ENCODE peak calls at places on chromosome 2, in six cellular contexts. D is left ventricle myocardium superior, X is fibroblast of gingiva, F is NCI-H2029, R is H7, Z is endodermal cell. V is an unnamed sample.

GRCh38 chr2:238097201-238097987 is 2.7 kb upstream of the ESPNL start:
- DNase-seq in F (no peak), X (no peak), R (peak), Z (peak), D (no peak), V (no peak)

GRCh38 chr2:126657146-126657635 is 1.2 kb downstream of the GYPC start:
- DNase-seq in X (peak), D (peak), R (peak), F (no peak), Z (peak), V (peak)

GRCh38 chr2:171102802-171103201 is 57.9 kb downstream of the TLK1 start:
- DNase-seq in X (no peak), F (peak), Z (no peak), D (no peak), R (no peak), V (no peak)

GRCh38 chr2:68251855-68252406 is 401 bp downstream of the PPP3R1 start:
- DNase-seq in Z (peak), R (peak), D (peak), F (peak), X (no peak), V (no peak)

GRCh38 chr2:217248312-217248935 is 388.6 kb upstream of the TNP1 start:
- DNase-seq in X (peak), F (peak), Z (peak), R (peak), D (peak), V (peak)

GRCh38 chr2:199310654-199311275 is 147.0 kb downstream of the SATB2 start:
- DNase-seq in F (peak), Z (no peak), X (no peak), R (no peak), D (no peak), V (no peak)

GRCh38 chr2:73832905-73833304 is 4.1 kb downstream of the STAMBP start:
- DNase-seq in X (peak), F (peak), R (no peak), Z (no peak), D (no peak), V (no peak)

GRCh38 chr2:151029406-151030157 is 232.1 kb downstream of the RBM43 start:
- DNase-seq in X (peak), Z (no peak), R (no peak), D (no peak), F (no peak), V (no peak)

GRCh38 chr2:232502513-232502900 is 14.9 kb upstream of the ECEL1 start:
- DNase-seq in X (no peak), D (no peak), R (peak), F (no peak), Z (no peak), V (no peak)

GRCh38 chr2:217366246-217366645 is 506.4 kb upstream of the TNP1 start:
- DNase-seq in R (no peak), X (no peak), F (no peak), D (no peak), Z (no peak), V (no peak)

GRCh38 chr2:61822255-61822654 is 31.6 kb downstream of the FAM161A start:
- DNase-seq in R (no peak), Z (no peak), D (no peak), F (no peak), X (no peak), V (no peak)

GRCh38 chr2:147045113-147045512 is 799.7 kb upstream of the ACVR2A start:
- DNase-seq in F (peak), D (no peak), R (peak), Z (peak), X (peak), V (no peak)

GRCh38 chr2:134988994-134989605 is 58.1 kb downstream of the MAP3K19 start:
- DNase-seq in X (peak), R (peak), D (no peak), Z (no peak), F (no peak), V (peak)

GRCh38 chr2:240024766-240025165 is 376 bp downstream of the NDUFA10 start:
- DNase-seq in D (no peak), R (no peak), F (no peak), X (no peak), Z (no peak), V (peak)

V was measured in hepatic stellate cell.